ENCODE peak calls at places on chromosome 4, in four cellular contexts. L is AG04450, T is GM12865, I is astrocyte of the spinal cord. P is an unnamed sample.

GRCh38 chr4:156778606-156779005 is 193.0 kb downstream of the PDGFC start:
- DNase-seq in T (no peak), L (peak), I (peak), P (no peak)

GRCh38 chr4:72701987-72702819 is 133.2 kb upstream of the ADAMTS3 start:
- DNase-seq in T (peak), I (peak), L (peak), P (peak)

GRCh38 chr4:44535981-44536380 is 87.4 kb upstream of the KCTD8 start:
- DNase-seq in I (no peak), L (no peak), T (no peak), P (no peak)

GRCh38 chr4:20532871-20533870 is 167.1 kb upstream of the PACRGL start:
- DNase-seq in L (no peak), T (no peak), I (peak), P (peak)

GRCh38 chr4:152032722-152033131 is 271.9 kb upstream of the GATB start:
- DNase-seq in L (peak), I (peak), T (no peak), P (peak)

GRCh38 chr4:98516042-98516440 is 142.4 kb downstream of the TSPAN5 start:
- DNase-seq in I (peak), L (peak), T (no peak), P (peak)

GRCh38 chr4:130825283-130825682 is 1729.3 kb downstream of the C4orf33 start:
- DNase-seq in L (no peak), I (no peak), T (no peak), P (no peak)

GRCh38 chr4:5793514-5793913 is 82.5 kb downstream of the EVC start:
- DNase-seq in L (no peak), T (no peak), I (no peak), P (no peak)

GRCh38 chr4:71187399-71188196 is 151.2 kb upstream of the SLC4A4 start:
- DNase-seq in L (no peak), T (no peak), I (peak), P (no peak)

GRCh38 chr4:26058537-26058936 is 144.5 kb downstream of the SMIM20 start:
- DNase-seq in L (no peak), T (peak), I (no peak), P (no peak)

GRCh38 chr4:18611008-18611407 is 589.5 kb upstream of the LCORL start:
- DNase-seq in T (no peak), I (no peak), L (no peak), P (no peak)

GRCh38 chr4:176195184-176195978 is at the start of gene SPATA4:
- DNase-seq in L (peak), T (peak), I (peak), P (peak)

GRCh38 chr4:156898373-156899117 is 73.1 kb downstream of the PDGFC start:
- DNase-seq in T (no peak), I (no peak), L (no peak), P (no peak)

GRCh38 chr4:4677825-4678522 is 136.1 kb upstream of the STX18 start:
- DNase-seq in I (peak), L (no peak), T (peak), P (peak)

GRCh38 chr4:111450867-111451266 is 694.4 kb upstream of the FAM241A start:
- DNase-seq in I (peak), T (no peak), L (no peak), P (peak)

GRCh38 chr4:158750379-158750778 is 18.4 kb upstream of the FNIP2 start:
- DNase-seq in L (peak), I (peak), T (no peak), P (no peak)

GRCh38 chr4:157572951-157573350 is 352.4 kb downstream of the GRIA2 start:
- DNase-seq in T (no peak), L (no peak), I (no peak), P (no peak)

GRCh38 chr4:70855464-70855863 is 15.8 kb upstream of the GRSF1 start:
- DNase-seq in I (no peak), L (no peak), T (no peak), P (no peak)

GRCh38 chr4:40247350-40247749 is 50.5 kb downstream of the RHOH start:
- DNase-seq in T (peak), L (no peak), I (no peak), P (no peak)

GRCh38 chr4:5711479-5712184 is 631 bp downstream of the EVC start:
- DNase-seq in T (no peak), I (peak), L (no peak), P (peak)

GRCh38 chr4:182429896-182430295 is 186.7 kb downstream of the TENM3 start:
- DNase-seq in T (no peak), I (no peak), L (no peak), P (no peak)

GRCh38 chr4:40427138-40427537 is 92.0 kb downstream of the CHRNA9 start:
- DNase-seq in I (no peak), L (no peak), T (no peak), P (no peak)

GRCh38 chr4:101393256-101393655 is 45.9 kb upstream of the PPP3CA start:
- DNase-seq in L (no peak), I (peak), T (no peak), P (peak)

GRCh38 chr4:101033986-101034385 is 313.3 kb downstream of the PPP3CA start:
- DNase-seq in T (no peak), L (no peak), I (no peak), P (no peak)

GRCh38 chr4:57055873-57056272 is 54.3 kb downstream of the IGFBP7 start:
- DNase-seq in L (no peak), I (no peak), T (no peak), P (no peak)

GRCh38 chr4:1246901-1247810 is 1.8 kb downstream of the CTBP1 start:
- DNase-seq in I (no peak), L (no peak), T (peak), P (no peak)

GRCh38 chr4:3786196-3786869 is 20.1 kb downstream of the ADRA2C start:
- DNase-seq in I (no peak), L (no peak), T (no peak), P (no peak)

GRCh38 chr4:131644619-131645018 is 1504.5 kb upstream of the PCDH10 start:
- DNase-seq in L (no peak), I (peak), T (peak), P (peak)

GRCh38 chr4:10108818-10109783 is 7.5 kb downstream of the WDR1 start:
- DNase-seq in I (no peak), L (no peak), T (no peak), P (no peak)

GRCh38 chr4:89528525-89529133 is 221.0 kb upstream of the GPRIN3 start:
- DNase-seq in I (no peak), L (no peak), T (no peak), P (no peak)

GRCh38 chr4:24657768-24658617 is 73.6 kb upstream of the DHX15 start:
- DNase-seq in T (peak), L (no peak), I (peak), P (peak)

GRCh38 chr4:76803522-76803921 is 94.4 kb downstream of the SOWAHB start:
- DNase-seq in I (peak), L (peak), T (peak), P (peak)

GRCh38 chr4:112823141-112823540 is 186.2 kb downstream of the LARP7 start:
- DNase-seq in T (no peak), L (no peak), I (no peak), P (no peak)

GRCh38 chr4:82865592-82865991 is 25.4 kb downstream of the SEC31A start:
- DNase-seq in I (peak), L (peak), T (peak), P (peak)

GRCh38 chr4:71460368-71460767 is 121.5 kb downstream of the SLC4A4 start:
- DNase-seq in I (peak), L (no peak), T (no peak), P (no peak)

GRCh38 chr4:69032847-69033638 is 63.2 kb upstream of the UGT2B7 start:
- DNase-seq in L (no peak), T (no peak), I (no peak), P (no peak)

GRCh38 chr4:173572493-173573129 is 42.6 kb upstream of the HAND2 start:
- DNase-seq in I (no peak), T (no peak), L (no peak), P (no peak)

GRCh38 chr4:89752932-89753598 is 83.9 kb downstream of the SNCA start:
- DNase-seq in T (no peak), I (peak), L (peak), P (peak)

DNA sequence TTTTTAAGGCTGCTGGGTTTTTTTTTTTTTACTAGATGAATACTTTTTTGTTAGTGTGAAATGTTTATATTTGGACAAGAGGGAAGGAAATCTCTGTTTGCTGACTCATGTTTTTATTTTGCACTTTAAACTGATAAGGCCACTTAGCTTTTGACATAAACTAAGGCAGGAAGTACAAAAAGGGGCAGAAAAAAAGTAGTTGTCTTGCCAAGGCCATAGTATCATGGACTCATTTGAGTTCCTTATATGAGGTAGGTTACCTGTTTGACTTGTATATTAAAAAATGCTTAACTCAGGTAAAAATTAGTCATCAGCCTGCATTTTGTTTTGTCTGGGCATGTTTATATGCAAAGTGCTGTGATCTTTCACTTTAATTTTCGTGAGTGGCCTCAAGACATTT is 26.0 kb downstream of the SMAD1 start:
- DNase-seq in T (no peak), I (peak), L (no peak), P (no peak)
- H3K4me3 ChIP-seq in T (peak), I (no peak), L (no peak), P (no peak)

GRCh38 chr4:148057425-148058020 is 325.6 kb downstream of the ARHGAP10 start:
- DNase-seq in T (peak), I (no peak), L (no peak), P (no peak)

GRCh38 chr4:148058160-148058859 is 326.4 kb downstream of the ARHGAP10 start:
- DNase-seq in T (peak), I (no peak), L (no peak), P (no peak)

GRCh38 chr4:148055844-148056243 is 324.0 kb downstream of the ARHGAP10 start:
- DNase-seq in I (no peak), L (no peak), T (no peak), P (no peak)

GRCh38 chr4:148054275-148054674 is 322.4 kb downstream of the ARHGAP10 start:
- DNase-seq in I (peak), L (no peak), T (peak), P (no peak)

DNA sequence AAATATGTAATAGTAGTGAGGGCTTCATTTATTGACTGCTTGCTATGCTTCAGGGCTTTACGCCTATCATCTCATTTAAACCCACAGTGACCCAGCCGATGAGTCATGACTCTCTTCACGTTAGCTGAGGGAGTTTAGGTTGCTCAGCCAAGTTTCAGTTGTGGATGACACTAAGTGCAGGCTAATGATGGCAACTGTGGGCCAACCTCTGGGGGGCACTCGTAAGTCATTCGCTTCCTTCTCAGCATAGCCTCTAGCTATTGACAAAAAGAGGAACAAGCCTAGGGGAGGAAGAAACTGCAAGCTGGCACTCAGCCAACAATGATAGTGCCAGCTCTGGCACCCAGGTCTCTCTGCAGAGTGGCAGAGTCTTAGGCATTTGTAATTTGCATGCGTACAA is 325.0 kb downstream of the ARHGAP10 start:
- DNase-seq in I (peak), L (no peak), T (peak), P (peak)
- TF ChIP-seq CTCF in I (peak), L (no peak), T (peak), P (no peak)

GRCh38 chr4:94304365-94304971 is 38.2 kb downstream of the HPGDS start:
- DNase-seq in I (peak), L (no peak), T (peak), P (peak)
- H3K4me3 ChIP-seq in I (no peak), L (no peak), T (no peak), P (no peak)

GRCh38 chr4:178083968-178084367 is 641.7 kb upstream of the AGA start:
- DNase-seq in I (no peak), L (no peak), T (no peak), P (no peak)

GRCh38 chr4:178081931-178082330 is 639.7 kb upstream of the AGA start:
- DNase-seq in L (no peak), T (no peak), I (no peak), P (no peak)

GRCh38 chr4:178090640-178091411 is 648.6 kb upstream of the AGA start:
- DNase-seq in I (no peak), T (peak), L (no peak), P (no peak)

DNA sequence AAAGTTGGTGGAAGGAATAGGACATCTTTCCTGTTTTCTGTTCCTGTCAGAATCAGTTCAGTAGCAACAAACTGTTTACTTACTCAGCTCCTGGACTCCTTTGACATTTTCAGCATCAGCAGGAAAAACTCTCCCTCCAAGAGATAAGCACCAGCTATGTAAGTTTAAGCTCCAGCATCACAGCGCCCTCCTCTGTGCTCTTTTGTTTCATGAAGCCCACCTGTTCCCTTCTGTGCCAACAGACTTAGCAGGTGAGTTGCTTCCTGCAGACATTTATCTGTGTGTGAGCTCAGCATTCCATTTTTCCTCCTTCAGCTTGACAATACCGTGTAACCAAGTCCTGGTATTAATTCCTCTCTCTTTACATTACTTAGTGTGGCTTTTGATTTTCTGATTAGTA is 644.1 kb upstream of the AGA start:
- DNase-seq in I (no peak), T (no peak), L (no peak), P (no peak)
- TF ChIP-seq CTCF in I (no peak), T (no peak), L (no peak), P (no peak)

DNA sequence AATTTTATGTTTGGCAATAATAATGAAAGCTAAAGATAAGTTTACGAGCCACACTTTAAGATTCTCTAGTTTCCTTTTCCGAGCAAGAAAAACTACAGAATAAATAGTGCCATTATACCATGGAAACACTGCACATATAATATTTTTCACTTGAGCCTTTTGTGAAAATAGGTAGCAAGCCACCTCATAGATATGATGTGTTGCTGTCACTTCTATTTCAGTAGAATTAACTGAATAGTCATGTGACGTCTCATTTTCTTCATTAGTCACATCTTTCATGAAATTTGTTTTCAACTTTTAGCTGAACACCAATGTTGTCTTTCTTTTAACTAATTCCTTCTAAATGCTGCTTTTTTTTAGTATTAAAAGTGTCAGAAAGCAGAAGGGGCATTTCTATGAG is 574.3 kb downstream of the INPP4B start:
- DNase-seq in L (no peak), T (no peak), I (no peak), P (no peak)
- H3K4me3 ChIP-seq in L (no peak), T (no peak), I (no peak), P (no peak)

GRCh38 chr4:7444314-7444713 is 9.6 kb upstream of the PSAPL1 start:
- DNase-seq in T (no peak), L (no peak), I (no peak), P (no peak)
- TF ChIP-seq CTCF in T (no peak), L (no peak), I (no peak), P (no peak)

GRCh38 chr4:73803213-73803612 is 33.3 kb upstream of the CXCL6 start:
- DNase-seq in I (peak), T (no peak), L (no peak), P (peak)

GRCh38 chr4:73800206-73800605 is 36.3 kb upstream of the CXCL6 start:
- DNase-seq in I (no peak), T (no peak), L (no peak), P (no peak)

GRCh38 chr4:73798842-73799241 is 37.6 kb upstream of the CXCL6 start:
- DNase-seq in T (no peak), L (no peak), I (no peak), P (no peak)

DNA sequence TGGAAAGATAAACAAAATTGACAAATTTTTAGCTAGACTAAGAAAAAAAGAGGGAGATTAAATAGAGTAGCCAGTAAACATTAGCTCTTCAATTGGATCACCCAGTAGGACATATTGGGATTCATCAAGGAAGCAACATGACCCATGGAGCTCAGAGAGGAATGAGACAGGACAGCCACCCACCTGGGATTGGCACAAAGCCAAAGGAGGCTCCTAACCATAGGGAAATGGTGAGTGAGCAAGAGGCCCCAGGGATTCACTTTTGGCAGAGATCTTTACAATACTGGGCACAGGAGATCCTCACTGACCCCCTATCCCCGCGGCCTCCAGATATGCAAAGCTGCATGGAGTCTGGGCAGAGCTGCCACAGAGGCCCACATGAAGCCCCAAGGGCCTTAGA is 34.8 kb upstream of the CXCL6 start:
- DNase-seq in T (no peak), L (no peak), I (no peak), P (no peak)
- H3K4me3 ChIP-seq in T (no peak), L (no peak), I (no peak), P (no peak)

P was measured in foreskin fibroblast.